ENCODE peak calls at places on chromosome 6, in seven cellular contexts. I is A549, P is tibial nerve, H is prostate gland, Y is NB4, C is sigmoid colon, G is ovary. D is an unnamed sample.

GRCh38 chr6:114312931-114313330 is 29.9 kb downstream of the HS3ST5 start:
- DNase-seq in C (no peak), H (no peak), P (no peak), G (no peak), I (no peak), Y (no peak), D (no peak)

GRCh38 chr6:144712541-144712940 is 427.4 kb downstream of the UTRN start:
- DNase-seq in H (no peak), I (no peak), C (no peak), P (no peak), G (no peak), Y (no peak), D (no peak)

GRCh38 chr6:111061493-111061892 is 25.8 kb upstream of the SLC16A10 start:
- DNase-seq in P (no peak), G (no peak), C (no peak), Y (no peak), H (no peak), I (no peak), D (no peak)

GRCh38 chr6:106536357-106536756 is 92.9 kb downstream of the RTN4IP1 start:
- DNase-seq in Y (no peak), G (no peak), I (no peak), C (no peak), H (no peak), P (no peak), D (no peak)

GRCh38 chr6:35468980-35469710 is 944 bp downstream of the RPL10A start:
- DNase-seq in P (no peak), I (no peak), Y (peak), G (no peak), C (no peak), H (no peak), D (no peak)

GRCh38 chr6:133568970-133569889 is 319.7 kb upstream of the TCF21 start:
- DNase-seq in Y (peak), H (no peak), C (peak), I (peak), P (peak), G (peak), D (no peak)

GRCh38 chr6:84344005-84344404 is 116.6 kb upstream of the CEP162 start:
- DNase-seq in I (no peak), G (no peak), C (no peak), P (no peak), H (no peak), Y (peak), D (no peak)

GRCh38 chr6:56407883-56408282 is 160.5 kb upstream of the COL21A1 start:
- DNase-seq in P (no peak), Y (no peak), G (no peak), I (no peak), C (no peak), H (no peak), D (no peak)

GRCh38 chr6:84516151-84516550 is 248.2 kb downstream of the TBX18 start:
- DNase-seq in G (no peak), Y (no peak), C (no peak), H (no peak), I (no peak), P (no peak), D (no peak)

GRCh38 chr6:4340544-4340943 is 205.2 kb upstream of the ECI2 start:
- DNase-seq in P (no peak), C (no peak), H (no peak), G (no peak), Y (no peak), I (no peak), D (no peak)
- H3K4me3 ChIP-seq in P (no peak), C (no peak), H (no peak), G (no peak), Y (no peak), I (no peak), D (no peak)

DNA sequence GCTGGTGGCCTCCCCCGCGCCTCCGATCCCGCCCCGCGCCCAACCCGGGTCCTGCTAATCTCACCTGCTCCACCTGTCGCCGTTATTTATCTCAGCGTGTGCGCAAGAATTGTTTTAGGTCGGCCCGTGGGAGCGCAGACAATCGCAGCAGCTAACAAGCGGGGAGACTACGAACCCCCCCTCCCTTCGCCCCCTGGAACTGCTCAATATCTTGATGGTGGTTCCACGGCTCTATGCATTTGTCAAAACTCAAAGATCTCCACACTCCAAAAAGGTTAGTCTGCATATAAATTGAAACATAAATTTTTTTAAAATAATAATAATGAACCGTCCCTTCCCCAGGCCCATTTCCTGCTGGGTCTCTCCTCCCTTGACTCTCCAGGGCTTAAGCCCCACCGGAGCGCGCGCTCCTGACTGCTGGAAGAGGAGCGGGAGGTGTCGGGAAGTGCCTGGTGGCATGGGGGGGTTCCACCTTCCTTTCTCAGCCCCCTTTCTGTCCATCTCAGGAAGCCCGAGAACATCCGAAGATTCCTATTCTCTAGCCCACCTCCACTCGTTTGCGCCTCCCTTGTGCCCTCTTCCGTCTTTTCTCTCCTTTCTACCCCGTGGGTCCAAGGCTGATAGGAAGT is 1.6 kb upstream of the MDGA1 start:
- DNase-seq in I (no peak), H (peak), G (no peak), P (no peak), C (no peak), Y (no peak), D (peak)
- TF ChIP-seq CTCF in I (no peak), H (no peak), G (no peak), P (no peak), C (no peak), Y (no peak), D (no peak)

GRCh38 chr6:11194399-11195274 is 37.8 kb downstream of the NEDD9 start:
- DNase-seq in G (no peak), H (no peak), Y (no peak), C (no peak), I (peak), P (no peak), D (peak)
- TF ChIP-seq POLR2A in G (no peak), H (no peak), Y (no peak), C (no peak), I (no peak), P (no peak), D (no peak)

DNA sequence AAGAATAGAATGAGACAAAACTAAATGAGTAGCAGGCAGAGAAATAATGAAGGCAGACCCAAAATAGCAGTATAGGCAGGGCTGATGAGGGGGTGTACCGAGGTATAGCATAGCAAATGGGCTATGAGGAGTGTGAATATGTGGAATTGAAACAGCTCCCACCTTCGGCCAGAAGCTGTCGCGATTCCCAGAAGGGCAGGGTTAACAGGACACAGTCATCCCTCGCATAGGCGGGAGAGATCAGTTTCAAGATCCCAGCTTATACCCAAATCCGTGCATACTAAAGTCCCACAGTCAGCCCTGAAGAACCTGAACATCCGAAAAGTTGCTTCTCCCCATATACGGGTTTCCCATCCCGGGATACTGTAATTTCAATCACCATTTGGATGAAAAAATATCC is 82.7 kb downstream of the PTPRK start:
- DNase-seq in I (no peak), C (no peak), H (no peak), P (no peak), G (no peak), Y (no peak), D (no peak)
- H3K4me3 ChIP-seq in I (no peak), C (no peak), H (no peak), P (no peak), G (no peak), Y (no peak), D (no peak)

GRCh38 chr6:125953502-125953875 is 3.1 kb upstream of the HINT3 start:
- DNase-seq in Y (peak), G (no peak), H (no peak), P (no peak), C (no peak), I (no peak), D (peak)
- TF ChIP-seq CTCF in Y (no peak), G (no peak), H (no peak), P (no peak), C (no peak), I (no peak), D (peak)

GRCh38 chr6:154508573-154509375 is 1.7 kb downstream of the CNKSR3 start:
- DNase-seq in P (no peak), C (peak), I (no peak), G (no peak), H (peak), Y (no peak), D (peak)

GRCh38 chr6:154512214-154512613 is 1.7 kb upstream of the CNKSR3 start:
- DNase-seq in H (no peak), G (no peak), Y (no peak), P (no peak), I (no peak), C (no peak), D (no peak)

GRCh38 chr6:154509421-154510143 is 903 bp downstream of the CNKSR3 start:
- DNase-seq in P (no peak), Y (no peak), C (peak), H (peak), I (no peak), G (peak), D (peak)

GRCh38 chr6:154511735-154512097 is 1.2 kb upstream of the CNKSR3 start:
- DNase-seq in H (no peak), G (no peak), Y (no peak), P (no peak), C (no peak), I (no peak), D (no peak)

GRCh38 chr6:154510144-154510905 is at the start of gene CNKSR3:
- DNase-seq in G (peak), P (peak), H (peak), C (peak), Y (peak), I (peak), D (peak)
- TF ChIP-seq POLR2A in G (peak), P (peak), H (peak), C (peak), Y (peak), I (peak), D (peak)

DNA sequence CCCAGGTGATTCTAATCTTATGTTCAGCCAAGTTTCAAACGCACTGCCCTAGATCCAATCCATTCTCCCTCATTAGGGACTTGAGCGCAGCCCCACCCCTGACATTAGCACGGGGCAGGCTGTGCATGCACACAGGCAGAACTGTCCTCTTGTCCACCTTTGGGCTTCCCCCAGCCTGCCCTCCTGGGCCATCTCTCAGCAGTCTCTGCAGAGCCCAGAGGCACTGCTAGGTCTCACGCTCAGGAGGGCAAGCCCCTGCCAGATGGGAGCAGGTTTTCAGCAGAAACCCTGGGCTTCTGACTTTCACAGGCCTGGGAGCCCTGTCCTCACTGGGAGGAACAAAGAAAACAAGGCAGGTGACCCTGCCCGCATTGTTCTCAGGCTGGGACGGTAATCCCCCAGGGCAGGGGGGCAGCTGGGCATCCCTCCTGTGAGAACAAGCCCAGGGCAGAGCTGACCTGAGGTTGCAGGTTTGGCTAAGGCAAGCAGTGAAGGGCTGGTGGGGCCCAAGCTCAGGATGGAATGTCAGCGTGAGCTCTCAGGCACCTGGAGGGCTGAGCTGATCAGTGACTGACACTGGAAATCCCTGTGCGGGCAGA is 24.5 kb downstream of the KCNK5 start:
- DNase-seq in Y (no peak), I (no peak), P (no peak), C (no peak), G (no peak), H (no peak), D (no peak)
- H3K4me3 ChIP-seq in Y (no peak), I (no peak), P (no peak), C (no peak), G (no peak), H (no peak), D (no peak)

GRCh38 chr6:28979679-28980078 is 25.4 kb downstream of the ZNF311 start:
- DNase-seq in P (no peak), G (no peak), I (no peak), Y (no peak), C (no peak), H (no peak), D (no peak)

GRCh38 chr6:28981833-28982475 is 23.2 kb downstream of the ZNF311 start:
- DNase-seq in G (peak), C (peak), H (peak), P (peak), Y (peak), I (peak), D (peak)

GRCh38 chr6:28981391-28981832 is 23.7 kb downstream of the ZNF311 start:
- DNase-seq in C (peak), H (peak), P (peak), I (peak), G (peak), Y (peak), D (peak)

GRCh38 chr6:28980137-28980796 is 24.8 kb downstream of the ZNF311 start:
- DNase-seq in Y (no peak), H (no peak), G (no peak), C (no peak), I (no peak), P (no peak), D (no peak)

DNA sequence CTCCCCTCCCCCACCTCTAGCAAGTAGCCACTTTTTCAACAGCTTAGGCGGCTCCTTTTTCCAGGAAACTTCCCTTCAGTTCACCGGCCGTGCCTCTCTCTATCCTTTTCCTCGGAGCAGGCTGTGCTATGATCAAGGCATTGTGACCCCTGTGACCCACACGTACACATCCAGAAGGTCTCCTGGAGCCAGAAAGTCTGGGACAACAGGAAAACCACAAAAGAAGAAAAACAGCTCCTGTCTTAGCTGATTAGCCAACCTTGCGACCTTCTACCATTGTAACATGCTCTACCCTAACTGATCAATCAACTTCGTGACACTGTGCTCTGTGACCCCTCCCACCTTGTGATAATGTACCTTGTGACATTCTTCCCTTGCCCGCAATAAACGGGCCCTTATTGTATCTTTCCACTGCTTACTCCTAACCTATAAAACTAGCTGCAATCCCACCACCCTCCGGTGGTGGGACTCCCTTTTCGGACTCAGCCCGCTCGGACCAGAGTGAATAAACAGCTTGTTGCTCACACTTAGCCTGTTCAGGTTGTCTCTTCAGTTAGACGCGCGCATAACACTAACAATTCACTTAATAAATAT is 24.2 kb downstream of the ZNF311 start:
- DNase-seq in P (peak), G (peak), Y (peak), C (no peak), I (peak), H (no peak), D (peak)
- TF ChIP-seq CTCF in P (no peak), G (peak), Y (peak), C (no peak), I (peak), H (no peak), D (peak)

D was measured in body of pancreas.